ENCODE peak calls at places on chromosome 1, in four cellular contexts. G is endothelial cell of umbilical vein, U is IMR-90, B is dorsolateral prefrontal cortex. X is an unnamed sample.

GRCh38 chr1:115332813-115333608 is 5.0 kb downstream of the NGF start:
- DNase-seq in B (no peak), U (peak), G (no peak), X (no peak)

GRCh38 chr1:43373034-43373940 is 5.5 kb upstream of the ELOVL1 start:
- DNase-seq in G (peak), U (peak), B (no peak), X (no peak)

GRCh38 chr1:31714442-31715096 is 10.8 kb upstream of the COL16A1 start:
- DNase-seq in U (peak), B (peak), G (peak), X (no peak)

GRCh38 chr1:1359668-1360468 is 1.5 kb upstream of the MXRA8 start:
- DNase-seq in B (peak), U (peak), G (no peak), X (no peak)

GRCh38 chr1:167328306-167328705 is 107.6 kb downstream of the POU2F1 start:
- DNase-seq in B (no peak), U (no peak), G (no peak), X (no peak)

GRCh38 chr1:214174508-214175199 is 106.3 kb upstream of the SMYD2 start:
- DNase-seq in B (no peak), U (no peak), G (no peak), X (no peak)

GRCh38 chr1:156959414-156959813 is 39.0 kb downstream of the LRRC71 start:
- DNase-seq in B (no peak), U (peak), G (peak), X (no peak)

GRCh38 chr1:36572142-36572715 is 89.5 kb upstream of the CSF3R start:
- DNase-seq in U (no peak), G (no peak), B (no peak), X (peak)

GRCh38 chr1:207021876-207022596 is 10.5 kb downstream of the C1orf116 start:
- DNase-seq in B (no peak), U (no peak), G (no peak), X (no peak)

GRCh38 chr1:209190591-209191241 is 392.8 kb upstream of the CAMK1G start:
- DNase-seq in B (no peak), G (peak), U (no peak), X (peak)

GRCh38 chr1:167454304-167454928 is 63.9 kb downstream of the CD247 start:
- DNase-seq in G (peak), U (no peak), B (no peak), X (no peak)

GRCh38 chr1:53376041-53376461 is 48.2 kb upstream of the LRP8 start:
- DNase-seq in G (no peak), B (no peak), U (no peak), X (no peak)

GRCh38 chr1:47940779-47941178 is 56.4 kb downstream of the TRABD2B start:
- DNase-seq in G (no peak), U (no peak), B (no peak), X (no peak)

GRCh38 chr1:213737398-213738040 is 250.3 kb upstream of the PROX1 start:
- DNase-seq in U (no peak), G (no peak), B (no peak), X (no peak)

GRCh38 chr1:25157846-25158245 is 74.5 kb downstream of the SYF2 start:
- DNase-seq in U (no peak), B (no peak), G (no peak), X (no peak)

GRCh38 chr1:56948403-56949023 is 17.3 kb downstream of the C8B start:
- DNase-seq in B (no peak), U (peak), G (no peak), X (no peak)

GRCh38 chr1:185537601-185538000 is 196.6 kb upstream of the HMCN1 start:
- DNase-seq in B (no peak), U (no peak), G (no peak), X (no peak)

GRCh38 chr1:98210064-98210463 is 289.2 kb upstream of the DPYD start:
- DNase-seq in B (no peak), G (peak), U (peak), X (no peak)

GRCh38 chr1:187013582-187014200 is 184.9 kb downstream of the PLA2G4A start:
- DNase-seq in U (peak), B (no peak), G (no peak), X (no peak)

GRCh38 chr1:213277036-213277435 is 226.0 kb downstream of the RPS6KC1 start:
- DNase-seq in B (no peak), G (peak), U (no peak), X (no peak)

GRCh38 chr1:12434174-12434573 is 183.8 kb downstream of the DHRS3 start:
- DNase-seq in G (peak), B (no peak), U (peak), X (no peak)
- H3K27ac ChIP-seq in G (peak), B (peak), U (peak), X (peak)

DNA sequence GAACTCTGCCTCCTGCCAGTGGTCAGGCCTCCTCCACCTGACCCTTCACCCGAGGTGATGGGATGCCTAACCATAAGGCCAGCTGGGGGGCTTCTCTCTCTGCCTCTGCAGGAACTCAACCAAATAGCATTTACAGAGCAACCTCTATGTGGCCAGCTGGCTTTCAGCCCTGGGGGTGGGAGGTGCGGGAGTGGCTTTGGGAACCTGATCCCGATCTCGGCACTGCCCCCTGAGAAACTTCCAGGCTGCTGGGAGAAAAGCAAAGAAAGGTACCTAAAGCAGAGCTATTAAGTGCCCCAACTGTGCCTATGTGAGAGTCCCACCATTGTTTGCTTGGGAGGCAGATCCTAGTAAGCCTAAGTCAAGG is 7.1 kb downstream of the KRTCAP2 start:
- DNase-seq in B (no peak), G (no peak), U (no peak), X (no peak)
- H3K27ac ChIP-seq in B (peak), G (peak), U (no peak), X (peak)

GRCh38 chr1:229058716-229059115 is 212.2 kb upstream of the RAB4A start:
- DNase-seq in U (no peak), B (no peak), G (peak), X (no peak)

GRCh38 chr1:229060140-229060539 is 210.8 kb upstream of the RAB4A start:
- DNase-seq in U (no peak), G (no peak), B (no peak), X (no peak)

GRCh38 chr1:229062135-229062534 is 208.8 kb upstream of the RAB4A start:
- DNase-seq in U (no peak), G (no peak), B (no peak), X (no peak)

GRCh38 chr1:229058111-229058551 is 212.8 kb upstream of the RAB4A start:
- DNase-seq in G (no peak), B (no peak), U (no peak), X (no peak)

DNA sequence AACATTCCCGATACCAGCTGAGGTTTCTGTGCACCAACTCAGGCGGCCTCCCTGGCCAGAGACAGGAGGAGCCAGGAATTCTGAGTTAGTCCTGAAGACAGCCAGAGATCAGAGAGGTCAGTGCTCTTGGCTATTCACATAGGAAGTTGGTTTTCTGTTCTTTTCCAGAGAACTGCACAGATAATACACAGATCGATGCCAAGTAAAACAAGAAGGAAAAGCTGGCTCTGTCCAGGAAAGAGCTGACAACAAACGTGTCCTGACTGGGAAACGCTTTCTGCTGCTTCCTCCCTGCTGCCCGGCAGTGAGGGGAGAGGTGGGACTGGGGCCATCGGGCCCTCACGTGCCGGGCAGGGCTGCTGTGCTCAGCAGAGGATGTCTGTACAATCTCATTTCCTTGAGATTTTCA is 211.2 kb upstream of the RAB4A start:
- DNase-seq in U (peak), G (peak), B (no peak), X (no peak)
- H3K27ac ChIP-seq in U (no peak), G (no peak), B (no peak), X (no peak)

GRCh38 chr1:7175507-7175906 is 390.3 kb downstream of the CAMTA1 start:
- DNase-seq in U (no peak), B (no peak), G (no peak), X (no peak)
- H3K27ac ChIP-seq in U (no peak), B (no peak), G (no peak), X (no peak)

GRCh38 chr1:33182896-33183295 is 1.1 kb upstream of the TRIM62 start:
- DNase-seq in U (no peak), G (no peak), B (no peak), X (no peak)
- H3K27ac ChIP-seq in U (no peak), G (no peak), B (no peak), X (no peak)

GRCh38 chr1:117113199-117113598 is 8.3 kb downstream of the TRIM45 start:
- DNase-seq in G (no peak), U (no peak), B (peak), X (no peak)
- H3K27ac ChIP-seq in G (no peak), U (no peak), B (peak), X (no peak)

DNA sequence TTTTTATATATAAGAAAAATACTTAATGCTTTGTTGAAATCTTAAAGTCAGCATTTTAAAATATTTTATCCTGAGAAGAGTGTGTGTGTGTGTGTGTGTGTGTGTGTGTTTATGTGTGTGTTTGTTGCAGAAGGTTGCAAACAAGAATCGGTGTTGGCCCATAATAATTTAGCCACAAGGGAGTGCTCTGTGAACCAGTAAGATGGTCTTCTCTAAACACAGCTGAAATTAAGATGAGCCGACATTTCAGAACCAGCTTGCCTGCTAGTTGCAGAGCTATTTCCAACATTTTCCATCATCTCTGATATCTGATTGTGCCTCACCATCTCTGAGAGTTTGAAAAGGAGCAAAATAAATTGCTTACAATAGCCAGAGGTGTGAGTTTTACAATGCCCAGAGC is 158.8 kb upstream of the SGIP1 start:
- DNase-seq in G (no peak), B (no peak), U (no peak), X (no peak)
- H3K27ac ChIP-seq in G (no peak), B (peak), U (no peak), X (peak)

X was measured in caudate nucleus.